ENCODE peak calls at places on chromosomes 16 and 17, in seven cellular contexts. One of them, this sample, is unnamed.

GRCh38 chr16:66612422-66612821 is 7.9 kb downstream of the CMTM3 start:
- DNase-seq in LHCN-M2: no peak
- DNase-seq in activated T-helper 1 cell treated with Interleukin-2 at 50 U/mL for 16 hours: no peak
- DNase-seq in NCI-H460: no peak
- DNase-seq in thoracic aorta: no peak
- DNase-seq in NCI-H1048: no peak
- DNase-seq in adipocyte: no peak
- DNase-seq in this sample: no peak

GRCh38 chr17:41464682-41465081 is 2.5 kb downstream of the KRT32 start:
- DNase-seq in LHCN-M2: peak
- DNase-seq in activated T-helper 1 cell treated with Interleukin-2 at 50 U/mL for 16 hours: no peak
- DNase-seq in NCI-H460: peak
- DNase-seq in thoracic aorta: peak
- DNase-seq in NCI-H1048: no peak
- DNase-seq in adipocyte: peak
- DNase-seq in this sample: no peak

GRCh38 chr16:9645911-9646310 is 536.3 kb downstream of the GRIN2A start:
- DNase-seq in LHCN-M2: no peak
- DNase-seq in activated T-helper 1 cell treated with Interleukin-2 at 50 U/mL for 16 hours: no peak
- DNase-seq in NCI-H460: no peak
- DNase-seq in thoracic aorta: no peak
- DNase-seq in NCI-H1048: no peak
- DNase-seq in adipocyte: no peak
- DNase-seq in this sample: no peak

GRCh38 chr16:4696172-4696904 is 3.0 kb downstream of the NUDT16L1 start:
- DNase-seq in LHCN-M2: no peak
- DNase-seq in activated T-helper 1 cell treated with Interleukin-2 at 50 U/mL for 16 hours: no peak
- DNase-seq in NCI-H460: no peak
- DNase-seq in thoracic aorta: no peak
- DNase-seq in NCI-H1048: no peak
- DNase-seq in adipocyte: no peak
- DNase-seq in this sample: no peak

GRCh38 chr16:23803591-23804123 is 32.1 kb upstream of the PRKCB start:
- DNase-seq in LHCN-M2: peak
- DNase-seq in activated T-helper 1 cell treated with Interleukin-2 at 50 U/mL for 16 hours: peak
- DNase-seq in NCI-H460: peak
- DNase-seq in thoracic aorta: no peak
- DNase-seq in NCI-H1048: no peak
- DNase-seq in adipocyte: peak
- DNase-seq in this sample: no peak

GRCh38 chr16:20781697-20782096 is 17.9 kb downstream of the ACSM3 start:
- DNase-seq in LHCN-M2: no peak
- DNase-seq in activated T-helper 1 cell treated with Interleukin-2 at 50 U/mL for 16 hours: no peak
- DNase-seq in NCI-H460: no peak
- DNase-seq in thoracic aorta: no peak
- DNase-seq in NCI-H1048: no peak
- DNase-seq in adipocyte: no peak
- DNase-seq in this sample: no peak

GRCh38 chr17:22171631-22172030 is 479.3 kb downstream of the KCNJ18 start:
- DNase-seq in LHCN-M2: no peak
- DNase-seq in activated T-helper 1 cell treated with Interleukin-2 at 50 U/mL for 16 hours: no peak
- DNase-seq in NCI-H460: no peak
- DNase-seq in thoracic aorta: no peak
- DNase-seq in NCI-H1048: peak
- DNase-seq in adipocyte: no peak
- DNase-seq in this sample: no peak

GRCh38 chr17:28949185-28950016 is 1.9 kb downstream of the PHF12 start:
- DNase-seq in LHCN-M2: peak
- DNase-seq in activated T-helper 1 cell treated with Interleukin-2 at 50 U/mL for 16 hours: peak
- DNase-seq in NCI-H460: no peak
- DNase-seq in thoracic aorta: no peak
- DNase-seq in NCI-H1048: no peak
- DNase-seq in adipocyte: peak
- DNase-seq in this sample: no peak

GRCh38 chr17:74177018-74177450 is 26.4 kb upstream of the RPL38 start:
- DNase-seq in LHCN-M2: peak
- DNase-seq in activated T-helper 1 cell treated with Interleukin-2 at 50 U/mL for 16 hours: no peak
- DNase-seq in NCI-H460: no peak
- DNase-seq in thoracic aorta: no peak
- DNase-seq in NCI-H1048: no peak
- DNase-seq in adipocyte: no peak
- DNase-seq in this sample: no peak

GRCh38 chr17:6330936-6331335 is 104.0 kb downstream of the AIPL1 start:
- DNase-seq in LHCN-M2: no peak
- DNase-seq in activated T-helper 1 cell treated with Interleukin-2 at 50 U/mL for 16 hours: no peak
- DNase-seq in NCI-H460: no peak
- DNase-seq in thoracic aorta: no peak
- DNase-seq in NCI-H1048: no peak
- DNase-seq in adipocyte: no peak
- DNase-seq in this sample: no peak

GRCh38 chr17:38584350-38584925 is 21.3 kb downstream of the SRCIN1 start:
- DNase-seq in LHCN-M2: peak
- DNase-seq in activated T-helper 1 cell treated with Interleukin-2 at 50 U/mL for 16 hours: peak
- DNase-seq in NCI-H460: peak
- DNase-seq in thoracic aorta: no peak
- DNase-seq in NCI-H1048: no peak
- DNase-seq in adipocyte: peak
- DNase-seq in this sample: no peak

GRCh38 chr17:56830726-56831363 is 2.9 kb downstream of the C17orf67 start:
- DNase-seq in LHCN-M2: no peak
- DNase-seq in activated T-helper 1 cell treated with Interleukin-2 at 50 U/mL for 16 hours: no peak
- DNase-seq in NCI-H460: no peak
- DNase-seq in thoracic aorta: no peak
- DNase-seq in NCI-H1048: no peak
- DNase-seq in adipocyte: no peak
- DNase-seq in this sample: no peak

GRCh38 chr16:70749681-70750601 is 51.0 kb downstream of the VAC14 start:
- DNase-seq in LHCN-M2: no peak
- DNase-seq in activated T-helper 1 cell treated with Interleukin-2 at 50 U/mL for 16 hours: no peak
- DNase-seq in NCI-H460: no peak
- DNase-seq in thoracic aorta: no peak
- DNase-seq in NCI-H1048: no peak
- DNase-seq in adipocyte: no peak
- DNase-seq in this sample: no peak

GRCh38 chr17:4998027-4998665 is 396 bp downstream of the KIF1C start:
- DNase-seq in LHCN-M2: no peak
- DNase-seq in activated T-helper 1 cell treated with Interleukin-2 at 50 U/mL for 16 hours: no peak
- DNase-seq in NCI-H460: no peak
- DNase-seq in thoracic aorta: no peak
- DNase-seq in NCI-H1048: no peak
- DNase-seq in adipocyte: no peak
- DNase-seq in this sample: no peak

GRCh38 chr17:7211512-7212277 is 7.9 kb downstream of the DLG4 start:
- DNase-seq in LHCN-M2: no peak
- DNase-seq in activated T-helper 1 cell treated with Interleukin-2 at 50 U/mL for 16 hours: no peak
- DNase-seq in NCI-H460: no peak
- DNase-seq in thoracic aorta: no peak
- DNase-seq in NCI-H1048: no peak
- DNase-seq in adipocyte: no peak
- DNase-seq in this sample: no peak

GRCh38 chr17:76566988-76567431 is 18.6 kb downstream of the ST6GALNAC2 start:
- DNase-seq in LHCN-M2: no peak
- DNase-seq in activated T-helper 1 cell treated with Interleukin-2 at 50 U/mL for 16 hours: no peak
- DNase-seq in NCI-H460: no peak
- DNase-seq in thoracic aorta: no peak
- DNase-seq in NCI-H1048: no peak
- DNase-seq in adipocyte: no peak
- DNase-seq in this sample: no peak

GRCh38 chr17:29079433-29079832 is 36.5 kb downstream of the PIPOX start:
- DNase-seq in LHCN-M2: no peak
- DNase-seq in activated T-helper 1 cell treated with Interleukin-2 at 50 U/mL for 16 hours: no peak
- DNase-seq in NCI-H460: no peak
- DNase-seq in thoracic aorta: no peak
- DNase-seq in NCI-H1048: no peak
- DNase-seq in adipocyte: no peak
- DNase-seq in this sample: no peak

GRCh38 chr17:68246271-68247028 is 1.4 kb upstream of the AMZ2 start:
- DNase-seq in LHCN-M2: no peak
- DNase-seq in activated T-helper 1 cell treated with Interleukin-2 at 50 U/mL for 16 hours: no peak
- DNase-seq in NCI-H460: no peak
- DNase-seq in thoracic aorta: no peak
- DNase-seq in NCI-H1048: no peak
- DNase-seq in adipocyte: no peak
- DNase-seq in this sample: no peak

GRCh38 chr16:21628772-21629171 is 23.6 kb downstream of the IGSF6 start:
- DNase-seq in LHCN-M2: peak
- DNase-seq in activated T-helper 1 cell treated with Interleukin-2 at 50 U/mL for 16 hours: no peak
- DNase-seq in NCI-H460: no peak
- DNase-seq in thoracic aorta: no peak
- DNase-seq in NCI-H1048: no peak
- DNase-seq in adipocyte: peak
- DNase-seq in this sample: no peak

GRCh38 chr17:48792033-48792798 is 24.8 kb downstream of the TTLL6 start:
- DNase-seq in LHCN-M2: no peak
- DNase-seq in activated T-helper 1 cell treated with Interleukin-2 at 50 U/mL for 16 hours: no peak
- DNase-seq in NCI-H460: no peak
- DNase-seq in thoracic aorta: no peak
- DNase-seq in NCI-H1048: no peak
- DNase-seq in adipocyte: no peak
- DNase-seq in this sample: no peak

GRCh38 chr17:2796164-2797140 is at the start of gene RAP1GAP2:
- DNase-seq in LHCN-M2: no peak
- DNase-seq in activated T-helper 1 cell treated with Interleukin-2 at 50 U/mL for 16 hours: peak
- DNase-seq in NCI-H460: peak
- DNase-seq in thoracic aorta: no peak
- DNase-seq in NCI-H1048: no peak
- DNase-seq in adipocyte: no peak
- DNase-seq in this sample: no peak

GRCh38 chr17:79203016-79203415 is 128.4 kb downstream of the ENGASE start:
- DNase-seq in LHCN-M2: no peak
- DNase-seq in activated T-helper 1 cell treated with Interleukin-2 at 50 U/mL for 16 hours: no peak
- DNase-seq in NCI-H460: no peak
- DNase-seq in thoracic aorta: no peak
- DNase-seq in NCI-H1048: no peak
- DNase-seq in adipocyte: no peak
- DNase-seq in this sample: no peak

GRCh38 chr17:8057691-8058114 is 18.8 kb downstream of the ALOX15B start:
- DNase-seq in LHCN-M2: peak
- DNase-seq in activated T-helper 1 cell treated with Interleukin-2 at 50 U/mL for 16 hours: no peak
- DNase-seq in NCI-H460: peak
- DNase-seq in thoracic aorta: no peak
- DNase-seq in NCI-H1048: no peak
- DNase-seq in adipocyte: peak
- DNase-seq in this sample: no peak

GRCh38 chr17:1830288-1830687 is 483 bp downstream of the RPA1 start:
- DNase-seq in LHCN-M2: no peak
- DNase-seq in activated T-helper 1 cell treated with Interleukin-2 at 50 U/mL for 16 hours: no peak
- DNase-seq in NCI-H460: no peak
- DNase-seq in thoracic aorta: no peak
- DNase-seq in NCI-H1048: no peak
- DNase-seq in adipocyte: no peak
- DNase-seq in this sample: no peak